ENCODE peak calls at places on chromosomes 7 and 10, in four cellular contexts. S is IMR-90, U is endodermal cell, W is lung. X is an unnamed sample. For H3K4me1, the result is how much of the 10 kb centered on the place peaks cover.

GRCh38 chr10:132713421-132714095 is 72.4 kb downstream of the NKX6-2 start:
- DNase-seq in W (no peak), S (no peak), U (no peak), X (no peak)

GRCh38 chr10:18455086-18455884 is 196.1 kb downstream of the NSUN6 start:
- DNase-seq in W (no peak), U (no peak), S (peak), X (no peak)

GRCh38 chr7:92461027-92462003 is 14.0 kb downstream of the GATAD1 start:
- DNase-seq in U (peak), S (peak), W (no peak), X (no peak)

GRCh38 chr7:86814980-86815379 is 171.3 kb downstream of the GRM3 start:
- DNase-seq in U (peak), S (no peak), W (no peak), X (no peak)

GRCh38 chr7:114574384-114574783 is 159.8 kb downstream of the FOXP2 start:
- DNase-seq in W (no peak), U (peak), S (peak), X (no peak)

GRCh38 chr7:13981070-13981469 is 8.4 kb downstream of the ETV1 start:
- DNase-seq in W (peak), S (peak), U (peak), X (peak)

GRCh38 chr7:112646787-112647186 is 143.4 kb downstream of the TMEM168 start:
- DNase-seq in U (peak), W (no peak), S (no peak), X (no peak)

GRCh38 chr10:115171392-115171960 is 78.3 kb downstream of the ATRNL1 start:
- DNase-seq in U (no peak), S (no peak), W (no peak), X (no peak)

GRCh38 chr10:77146937-77147336 is 490.7 kb downstream of the KCNMA1 start:
- DNase-seq in S (peak), W (no peak), U (no peak), X (no peak)

GRCh38 chr7:83178796-83179195 is 16.1 kb upstream of the PCLO start:
- DNase-seq in S (no peak), U (no peak), W (no peak), X (no peak)

GRCh38 chr7:107854989-107855388 is 36.0 kb upstream of the DLD start:
- DNase-seq in S (peak), W (no peak), U (no peak), X (no peak)

GRCh38 chr7:116610210-116610609 is 61.8 kb upstream of the MET start:
- DNase-seq in S (peak), W (no peak), U (no peak), X (no peak)

GRCh38 chr10:22246680-22247391 is 29.0 kb upstream of the EBLN1 start:
- DNase-seq in W (no peak), S (peak), U (no peak), X (no peak)

GRCh38 chr10:30557884-30558283 is 71.7 kb downstream of the LYZL2 start:
- DNase-seq in U (no peak), W (no peak), S (peak), X (no peak)

GRCh38 chr10:24962998-24963397 is 10.6 kb upstream of the PRTFDC1 start:
- DNase-seq in S (peak), U (no peak), W (no peak), X (no peak)

GRCh38 chr7:30888783-30889182 is 22.9 kb upstream of the AQP1 start:
- DNase-seq in U (no peak), W (peak), S (peak), X (peak)

GRCh38 chr10:93124580-93125318 is 51.1 kb downstream of the CYP26A1 start:
- DNase-seq in U (no peak), W (no peak), S (no peak), X (no peak)

GRCh38 chr10:85666106-85666505 is 700.5 kb downstream of the GRID1 start:
- DNase-seq in U (no peak), W (no peak), S (no peak), X (no peak)

GRCh38 chr7:107463139-107464078 is 6.4 kb upstream of the GPR22 start:
- DNase-seq in S (peak), U (peak), W (peak), X (peak)

GRCh38 chr7:152905949-152906348 is 146.4 kb downstream of the ACTR3B start:
- DNase-seq in W (no peak), S (no peak), U (no peak), X (no peak)

GRCh38 chr10:43255644-43256431 is 11.0 kb downstream of the RASGEF1A start:
- DNase-seq in U (peak), S (no peak), W (no peak), X (no peak)

GRCh38 chr10:100731603-100732596 is 13.5 kb upstream of the PAX2 start:
- DNase-seq in U (peak), S (no peak), W (no peak), X (no peak)

GRCh38 chr7:100080895-100081534 is 508 bp downstream of the ZNF3 start:
- DNase-seq in U (peak), S (peak), W (no peak), X (no peak)

GRCh38 chr7:55113760-55114541 is 95.1 kb downstream of the EGFR start:
- DNase-seq in U (no peak), W (no peak), S (no peak), X (no peak)

GRCh38 chr7:131568510-131568909 is 12.1 kb upstream of the PODXL start:
- DNase-seq in S (no peak), U (peak), W (no peak), X (no peak)

GRCh38 chr7:144437370-144438191 is 34.1 kb upstream of the NOBOX start:
- DNase-seq in W (peak), U (peak), S (peak), X (no peak)

GRCh38 chr7:90119178-90119971 is 34.9 kb upstream of the STEAP1 start:
- DNase-seq in S (peak), W (no peak), U (peak), X (no peak)

GRCh38 chr10:76177945-76178344 is 746.5 kb downstream of the LRMDA start:
- DNase-seq in S (no peak), U (no peak), W (no peak), X (no peak)

GRCh38 chr10:130127612-130128607 is 8.3 kb upstream of the GLRX3 start:
- DNase-seq in W (peak), U (peak), S (peak), X (no peak)

GRCh38 chr10:93498196-93498595 is 1.8 kb downstream of the CEP55 start:
- DNase-seq in W (no peak), S (no peak), U (no peak), X (no peak)

GRCh38 chr7:155289107-155289506 is 8.6 kb upstream of the INSIG1 start:
- DNase-seq in W (no peak), U (no peak), S (no peak), X (no peak)

GRCh38 chr7:71484381-71484780 is 352.4 kb downstream of the GALNT17 start:
- DNase-seq in U (no peak), S (no peak), W (no peak), X (no peak)

GRCh38 chr7:139656387-139656786 is 121.4 kb downstream of the HIPK2 start:
- DNase-seq in S (no peak), W (no peak), U (no peak), X (no peak)

GRCh38 chr10:30553018-30553624 is 76.4 kb downstream of the LYZL2 start:
- DNase-seq in S (no peak), U (peak), W (no peak), X (no peak)

GRCh38 chr10:116653885-116654284 is 33.1 kb downstream of the PNLIPRP2 start:
- DNase-seq in U (no peak), W (no peak), S (no peak), X (no peak)

GRCh38 chr7:106569500-106569929 is 91.4 kb downstream of the CCDC71L start:
- DNase-seq in U (no peak), W (no peak), S (no peak), X (no peak)

GRCh38 chr10:125117941-125118630 is 42.3 kb downstream of the CTBP2 start:
- DNase-seq in U (no peak), W (no peak), S (no peak), X (no peak)

GRCh38 chr7:156675721-156676120 is 35.1 kb downstream of the RNF32 start:
- DNase-seq in U (peak), S (no peak), W (no peak), X (no peak)

GRCh38 chr10:80468806-80469421 is 14.8 kb downstream of the TSPAN14 start:
- DNase-seq in S (no peak), W (no peak), U (no peak), X (no peak)

GRCh38 chr10:101839421-101840063 is 4.1 kb downstream of the KCNIP2 start:
- DNase-seq in S (peak), W (peak), U (peak), X (no peak)

GRCh38 chr10:103666109-103666508 is 172.6 kb downstream of the NEURL1 start:
- DNase-seq in U (peak), W (no peak), S (peak), X (no peak)
- H3K4me1 ChIP-seq in U (under half), W (under half), S (under half), X (under half)

GRCh38 chr10:88913157-88913556 is 33.1 kb downstream of the STAMBPL1 start:
- DNase-seq in U (no peak), S (peak), W (no peak), X (no peak)
- H3K27ac ChIP-seq in U (peak), S (peak), W (no peak), X (peak)

GRCh38 chr10:6561552-6561951 is 18.5 kb downstream of the PRKCQ start:
- DNase-seq in W (no peak), S (no peak), U (no peak), X (no peak)
- H3K4me1 ChIP-seq in W (under half), S (under half), U (under half), X (under half)

DNA sequence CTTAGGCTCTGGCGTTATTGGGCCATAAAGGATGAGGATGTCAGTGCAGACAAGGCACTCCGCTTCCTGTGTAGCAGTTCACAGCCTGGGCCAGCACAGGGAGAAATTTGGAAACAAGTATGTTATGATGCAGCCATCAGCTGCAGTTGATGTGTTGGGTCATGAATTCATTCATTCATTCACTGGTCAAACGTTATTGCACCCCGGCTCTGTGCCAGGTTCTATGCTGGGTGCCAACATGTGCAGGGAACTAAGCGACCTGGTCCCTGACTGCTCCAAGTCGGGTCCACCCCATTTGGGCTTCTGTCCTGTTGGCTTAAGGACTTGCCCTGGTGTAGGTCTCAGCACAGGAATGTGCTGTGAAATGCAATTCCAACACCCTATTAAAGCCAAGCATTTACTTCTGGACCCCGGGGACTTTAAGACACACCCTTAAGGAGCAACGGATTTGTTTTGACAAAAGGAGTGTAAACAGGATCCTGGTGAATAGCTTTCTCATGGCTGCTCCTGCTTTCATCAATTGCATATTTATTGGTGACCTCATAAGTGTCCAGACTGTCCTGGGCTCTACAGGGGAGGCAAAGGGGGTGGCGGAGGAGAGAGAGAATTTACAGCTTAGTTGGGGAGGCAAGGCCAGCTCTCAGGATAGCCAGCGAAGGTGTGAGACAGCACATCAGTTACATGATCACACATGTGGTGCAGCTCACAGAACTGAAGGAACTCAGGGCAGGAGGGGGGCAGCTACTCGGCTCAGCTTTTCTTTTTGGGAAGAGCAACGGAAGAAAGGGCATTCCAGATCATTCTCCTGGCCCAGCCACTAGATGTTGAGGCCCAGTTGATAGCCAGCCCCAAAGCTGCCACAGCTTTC is 158.6 kb downstream of the GRK5 start:
- DNase-seq in S (peak), W (no peak), U (peak), X (peak)
- H3K27ac ChIP-seq in S (peak), W (no peak), U (no peak), X (peak)

DNA sequence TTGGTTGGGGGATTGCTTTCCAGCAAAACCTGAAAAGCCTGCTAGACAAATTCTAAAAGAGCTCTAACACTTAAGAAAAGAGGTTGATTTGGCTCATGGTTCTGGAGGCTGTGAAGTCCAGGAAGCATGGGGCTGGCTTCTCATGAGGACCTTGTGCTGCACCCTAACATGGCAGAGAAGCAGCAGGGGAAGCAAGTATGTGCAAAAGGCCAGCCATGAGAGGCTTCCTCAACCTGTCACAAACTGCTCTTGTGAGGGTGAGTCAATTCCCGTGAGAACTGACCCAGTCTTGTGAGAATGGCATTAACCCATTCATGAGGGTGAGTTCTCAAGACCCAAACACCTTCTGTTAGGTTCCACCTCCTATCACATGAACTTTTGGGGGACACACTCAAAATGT is 54.3 kb upstream of the IGFBP3 start:
- DNase-seq in S (peak), W (peak), U (peak), X (no peak)
- H3K4me1 ChIP-seq in S (under half), W (under half), U (under half), X (under half)

GRCh38 chr7:128937647-128938523 is at the start of gene IRF5:
- DNase-seq in U (peak), S (no peak), W (peak), X (no peak)
- H3K27ac ChIP-seq in U (no peak), S (no peak), W (no peak), X (peak)

DNA sequence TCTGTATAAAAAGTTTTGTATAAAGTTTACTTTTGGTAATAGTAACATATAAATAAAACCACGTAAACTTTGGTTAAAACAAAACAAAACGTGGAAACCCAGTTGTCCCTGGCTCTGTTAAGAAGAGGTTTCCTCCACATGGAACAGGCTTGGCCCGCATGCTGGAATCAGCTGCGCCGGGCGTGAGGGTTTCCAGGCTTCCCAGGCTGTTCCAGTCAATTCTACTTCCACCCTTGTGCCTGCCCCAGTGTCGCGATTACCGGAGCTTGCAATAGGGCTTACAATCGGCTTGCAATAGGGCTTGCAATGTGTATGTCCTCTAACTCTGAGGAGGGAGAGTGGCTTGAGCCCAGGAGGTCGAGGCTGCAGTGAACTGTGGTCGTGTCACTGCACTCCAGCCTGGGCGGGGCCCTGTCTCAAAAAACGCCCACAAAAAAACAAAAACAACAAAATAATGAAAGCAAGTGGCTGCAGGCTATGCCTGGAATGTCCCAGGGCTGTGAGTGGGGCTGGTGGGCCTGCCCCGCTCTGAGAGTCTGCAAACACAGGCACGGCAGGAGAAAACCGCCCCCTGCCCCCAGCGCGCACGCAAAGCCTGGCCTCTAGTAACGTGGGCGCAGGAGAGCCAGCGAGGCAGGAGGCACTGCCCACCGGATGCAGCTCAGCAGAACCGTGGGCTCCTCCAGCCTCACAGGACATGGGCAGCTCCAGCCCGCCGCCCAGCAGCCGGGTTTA is 16.3 kb downstream of the CYP2W1 start:
- DNase-seq in S (no peak), U (no peak), W (no peak), X (no peak)
- H3K4me1 ChIP-seq in S (under half), U (under half), W (under half), X (under half)

GRCh38 chr10:59109826-59110225 is 66.6 kb upstream of the PHYHIPL start:
- DNase-seq in U (no peak), S (no peak), W (no peak), X (no peak)
- H3K27ac ChIP-seq in U (no peak), S (no peak), W (no peak), X (no peak)

GRCh38 chr10:110972231-110973134 is 53.1 kb downstream of the SHOC2 start:
- DNase-seq in S (no peak), W (no peak), U (no peak), X (no peak)
- H3K4me1 ChIP-seq in S (under half), W (under half), U (under half), X (under half)

GRCh38 chr10:13808556-13809391 is 222.0 kb downstream of the PRPF18 start:
- DNase-seq in U (no peak), W (no peak), S (peak), X (no peak)
- H3K27ac ChIP-seq in U (no peak), W (no peak), S (no peak), X (no peak)